ENCODE peak calls at places on chromosomes 11 and 22, in seven cellular contexts. Y is prostate gland, P is fibroblast of lung, R is heart left ventricle, N is HCT116, W is lung, K is kidney epithelial cell. O is an unnamed sample. For H3K36me3 and H3K27me3, the result is how much of the 10 kb centered on the place peaks cover.

GRCh38 chr11:76453248-76453647 is 8.4 kb downstream of the EMSY start:
- DNase-seq in Y (no peak), P (no peak), R (no peak), N (no peak), W (no peak), K (no peak), O (no peak)

GRCh38 chr11:134558916-134559616 is 147.0 kb upstream of the B3GAT1 start:
- DNase-seq in Y (no peak), P (no peak), R (no peak), N (no peak), W (no peak), K (no peak), O (no peak)

GRCh38 chr11:73152861-73153483 is 10.9 kb upstream of the FCHSD2 start:
- DNase-seq in Y (no peak), P (no peak), R (no peak), N (no peak), W (no peak), K (no peak), O (no peak)

GRCh38 chr11:26846222-26846621 is 124.4 kb upstream of the SLC5A12 start:
- DNase-seq in Y (no peak), P (peak), R (no peak), N (no peak), W (no peak), K (no peak), O (no peak)

GRCh38 chr22:19607198-19608113 is 83.2 kb upstream of the CLDN5 start:
- DNase-seq in Y (peak), P (no peak), R (no peak), N (no peak), W (peak), K (no peak), O (no peak)

GRCh38 chr11:2977113-2977512 is 15.0 kb downstream of the NAP1L4 start:
- DNase-seq in Y (no peak), P (no peak), R (no peak), N (no peak), W (no peak), K (no peak), O (no peak)

GRCh38 chr11:72223615-72224586 is 666 bp upstream of the INPPL1 start:
- DNase-seq in Y (peak), P (peak), R (peak), N (peak), W (peak), K (no peak), O (peak)

GRCh38 chr22:45246060-45246985 is 5.6 kb upstream of the KIAA0930 start:
- DNase-seq in Y (peak), P (peak), R (peak), N (peak), W (peak), K (peak), O (peak)

GRCh38 chr11:66717925-66718319 is 11.1 kb downstream of the SPTBN2 start:
- DNase-seq in Y (no peak), P (no peak), R (no peak), N (no peak), W (no peak), K (no peak), O (no peak)

GRCh38 chr22:37454857-37455686 is 27.8 kb upstream of the ELFN2 start:
- DNase-seq in Y (no peak), P (peak), R (no peak), N (peak), W (peak), K (peak), O (peak)

GRCh38 chr11:114892381-114893197 is 214.3 kb downstream of the NXPE2 start:
- DNase-seq in Y (no peak), P (no peak), R (no peak), N (no peak), W (no peak), K (no peak), O (no peak)

GRCh38 chr22:28799834-28800307 is 498 bp downstream of the XBP1 start:
- DNase-seq in Y (no peak), P (peak), R (peak), N (no peak), W (peak), K (no peak), O (peak)

GRCh38 chr11:36306888-36307287 is 10.8 kb downstream of the PRR5L start:
- DNase-seq in Y (no peak), P (peak), R (no peak), N (peak), W (no peak), K (no peak), O (no peak)

GRCh38 chr22:49548356-49549202 is 279.1 kb downstream of the BRD1 start:
- DNase-seq in Y (no peak), P (no peak), R (no peak), N (no peak), W (no peak), K (no peak), O (peak)

GRCh38 chr22:49547751-49548239 is 279.9 kb downstream of the BRD1 start:
- DNase-seq in Y (no peak), P (no peak), R (no peak), N (no peak), W (no peak), K (no peak), O (no peak)

GRCh38 chr22:49549851-49550430 is 277.7 kb downstream of the BRD1 start:
- DNase-seq in Y (no peak), P (no peak), R (no peak), N (no peak), W (no peak), K (no peak), O (no peak)

GRCh38 chr22:49550766-49551362 is 276.8 kb downstream of the BRD1 start:
- DNase-seq in Y (no peak), P (no peak), R (no peak), N (no peak), W (no peak), K (no peak), O (no peak)

GRCh38 chr22:49549256-49549655 is 278.4 kb downstream of the BRD1 start:
- DNase-seq in Y (no peak), P (no peak), R (no peak), N (no peak), W (no peak), K (no peak), O (no peak)
- TF ChIP-seq CTCF in Y (no peak), P (no peak), R (no peak), N (no peak), W (no peak), K (no peak), O (no peak)

GRCh38 chr11:7689239-7689638 is 15.9 kb upstream of the CYB5R2 start:
- DNase-seq in Y (no peak), P (no peak), R (no peak), N (no peak), W (no peak), K (no peak), O (no peak)
- H3K36me3 ChIP-seq in Y (under half), P (under half), R (under half), N (under half), W (under half), K (under half), O (under half)

DNA sequence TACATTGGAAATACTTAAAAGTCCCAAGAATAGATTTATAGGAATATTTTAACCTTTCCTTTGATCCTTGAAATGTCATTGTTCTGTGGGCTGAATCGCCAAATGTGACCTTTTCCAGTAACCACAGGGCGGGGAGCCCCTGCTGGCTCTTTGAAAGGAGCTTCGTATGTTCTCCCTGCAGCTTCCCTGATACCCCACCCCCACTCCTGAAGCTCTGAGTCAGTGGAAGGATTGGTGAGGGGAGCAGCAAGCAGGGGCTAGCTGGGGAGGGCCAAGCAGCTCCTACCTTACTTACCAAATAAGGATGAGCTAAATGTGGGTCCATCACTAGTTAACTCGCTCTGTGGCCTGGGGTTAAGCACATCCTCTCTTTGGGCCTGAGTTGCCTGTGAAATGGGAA is 87.7 kb downstream of the CHST1 start:
- DNase-seq in Y (no peak), P (no peak), R (no peak), N (no peak), W (no peak), K (no peak), O (no peak)
- H3K27me3 ChIP-seq in Y (under half), P (under half), R (under half), N (half or more), W (under half), K (under half), O (under half)

DNA sequence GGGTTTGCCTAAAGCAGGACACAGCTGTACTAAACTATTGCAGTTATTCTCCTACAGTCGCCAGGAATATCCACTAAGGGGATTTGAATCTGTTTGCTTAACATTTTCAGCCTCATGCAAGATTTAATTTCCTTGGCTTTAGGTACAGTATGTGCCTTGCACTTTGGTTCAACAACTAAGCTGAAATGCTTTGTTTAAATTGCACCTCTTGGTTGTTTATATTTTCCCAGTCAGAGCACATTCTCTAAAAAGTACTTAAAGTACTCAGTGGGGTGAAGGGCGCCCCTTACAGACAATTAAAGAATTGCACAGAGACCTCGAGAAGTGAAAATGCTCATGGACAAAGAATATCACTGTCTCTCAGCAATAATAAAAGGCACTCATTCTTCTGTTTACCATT is 107.8 kb upstream of the MTNR1B start:
- DNase-seq in Y (no peak), P (no peak), R (no peak), N (no peak), W (no peak), K (no peak), O (no peak)
- TF ChIP-seq CTCF in Y (no peak), P (peak), R (no peak), N (no peak), W (no peak), K (no peak), O (no peak)

GRCh38 chr22:40367342-40367741 is 3.1 kb upstream of the SGSM3 start:
- DNase-seq in Y (peak), P (no peak), R (no peak), N (no peak), W (no peak), K (no peak), O (no peak)

GRCh38 chr22:40363059-40363458 is 7.3 kb upstream of the SGSM3 start:
- DNase-seq in Y (no peak), P (peak), R (no peak), N (no peak), W (no peak), K (no peak), O (no peak)

GRCh38 chr22:40361100-40361499 is 9.3 kb upstream of the SGSM3 start:
- DNase-seq in Y (no peak), P (no peak), R (no peak), N (no peak), W (no peak), K (no peak), O (no peak)

GRCh38 chr22:40368016-40368415 is 2.4 kb upstream of the SGSM3 start:
- DNase-seq in Y (no peak), P (no peak), R (no peak), N (no peak), W (no peak), K (no peak), O (no peak)

DNA sequence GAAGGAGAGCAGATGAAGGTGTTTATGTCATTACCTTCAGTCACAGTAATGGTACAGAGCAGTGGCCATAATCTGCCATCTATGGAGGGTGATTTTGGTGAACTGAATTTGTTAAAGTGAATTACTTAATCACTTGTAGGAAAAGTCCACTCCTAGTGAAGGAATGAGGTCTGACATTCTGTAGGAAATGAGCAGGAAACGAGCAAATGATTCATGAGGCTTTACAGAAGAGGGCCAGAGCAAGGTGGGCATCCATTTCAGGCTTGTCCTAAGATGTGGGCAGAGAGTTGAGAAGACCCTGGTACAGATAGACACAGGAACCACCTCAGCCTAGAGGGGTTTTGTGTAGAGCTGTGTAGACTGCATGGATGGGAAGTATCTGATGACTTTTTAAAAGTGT is 6.0 kb upstream of the SGSM3 start:
- DNase-seq in Y (no peak), P (no peak), R (no peak), N (no peak), W (no peak), K (no peak), O (no peak)
- H3K36me3 ChIP-seq in Y (under half), P (under half), R (half or more), N (half or more), W (half or more), K (under half), O (under half)

GRCh38 chr22:42070517-42071422 is at the start of gene NAGA:
- DNase-seq in Y (peak), P (peak), R (peak), N (peak), W (peak), K (peak), O (peak)
- H3K27me3 ChIP-seq in Y (under half), P (under half), R (under half), N (under half), W (under half), K (under half), O (under half)

DNA sequence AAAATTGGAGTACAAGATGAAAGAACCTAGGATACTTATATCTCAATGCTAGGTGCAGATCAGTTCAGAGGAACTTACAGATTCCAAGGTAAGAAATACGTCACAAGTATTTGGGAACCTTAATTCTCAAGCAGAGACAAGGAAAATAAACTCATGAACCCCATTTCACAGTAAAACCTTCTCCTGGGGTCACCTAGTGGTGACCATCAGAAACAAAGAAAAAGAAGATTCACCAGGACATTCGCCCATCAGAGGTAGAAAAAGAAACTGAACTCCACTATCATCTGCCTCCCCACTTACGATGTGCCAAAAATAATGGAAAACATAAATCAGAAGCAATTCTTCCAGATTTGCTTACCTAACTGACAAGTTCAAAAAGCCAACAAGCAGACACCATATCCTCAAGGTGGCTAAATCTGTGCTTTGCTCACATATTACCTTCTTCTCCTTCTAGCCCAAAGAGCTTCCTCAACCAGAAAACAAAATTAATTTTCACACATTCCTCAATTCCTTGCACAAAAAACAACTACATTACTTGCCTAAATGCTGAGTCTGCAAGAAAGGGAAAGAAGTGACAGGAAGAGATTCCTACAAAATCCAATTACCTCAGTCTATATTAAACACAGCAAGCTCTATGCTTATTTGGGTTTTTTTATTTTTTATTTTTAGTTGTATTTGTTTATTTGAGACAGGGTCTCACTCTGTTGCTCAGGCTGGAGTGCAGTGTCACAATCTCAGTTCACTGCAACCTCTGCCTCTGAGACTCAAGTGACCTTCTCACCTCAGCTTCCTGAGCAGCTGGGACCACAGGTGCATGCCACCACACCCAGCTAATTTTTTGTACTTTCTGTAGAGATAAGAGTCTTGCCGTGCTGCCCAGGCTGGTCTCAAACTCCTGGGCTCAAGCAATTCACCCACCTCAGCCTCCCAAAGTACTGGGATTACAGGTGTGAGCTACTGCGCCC is 4.7 kb downstream of the DENND5A start:
- DNase-seq in Y (no peak), P (no peak), R (no peak), N (no peak), W (no peak), K (no peak), O (no peak)
- TF ChIP-seq CTCF in Y (no peak), P (peak), R (no peak), N (no peak), W (no peak), K (peak), O (peak)

GRCh38 chr11:94857337-94857736 is 89.2 kb downstream of the AMOTL1 start:
- DNase-seq in Y (no peak), P (no peak), R (no peak), N (no peak), W (no peak), K (no peak), O (no peak)
- H3K36me3 ChIP-seq in Y (under half), P (under half), R (half or more), N (under half), W (under half), K (under half), O (under half)

O was measured in Caco-2.